ENCODE peak calls at places on chromosomes 16 and 17, in ten cellular contexts. R is A549, M is body of pancreas, K is IMR-90, B is suprapubic skin, O is ovary, Y is heart left ventricle, I is Peyer's patch, N is breast epithelium, S is vagina. L is an unnamed sample.

GRCh38 chr17:48471807-48472484 is 41.9 kb upstream of the SKAP1 start:
- DNase-seq in R (no peak), M (no peak), K (no peak), B (no peak), O (no peak), Y (no peak), I (no peak), N (no peak), S (no peak), L (no peak)

GRCh38 chr17:68592667-68593330 is 8.4 kb downstream of the FAM20A start:
- DNase-seq in R (no peak), M (no peak), K (no peak), B (no peak), O (no peak), Y (no peak), I (no peak), N (no peak), S (peak; percentile 93), L (no peak)

GRCh38 chr16:67034478-67034877 is 5.5 kb downstream of the CBFB start:
- DNase-seq in R (no peak), M (no peak), K (peak; percentile 66), B (no peak), O (no peak), Y (no peak), I (no peak), N (no peak), S (no peak), L (no peak)

GRCh38 chr16:86872833-86873232 is 294.5 kb downstream of the FOXL1 start:
- DNase-seq in R (no peak), M (no peak), K (no peak), B (no peak), O (no peak), Y (no peak), I (no peak), N (no peak), S (no peak), L (no peak)

GRCh38 chr16:89805136-89805905 is 11.1 kb downstream of the FANCA start:
- DNase-seq in R (no peak), M (no peak), K (peak; percentile 83), B (no peak), O (no peak), Y (no peak), I (no peak), N (no peak), S (no peak), L (no peak)

GRCh38 chr16:53822936-53823529 is 119.1 kb downstream of the FTO start:
- DNase-seq in R (no peak), M (no peak), K (no peak), B (no peak), O (no peak), Y (no peak), I (no peak), N (no peak), S (no peak), L (no peak)

GRCh38 chr16:81277681-81278080 is 37.1 kb upstream of the GAN start:
- DNase-seq in R (no peak), M (no peak), K (no peak), B (no peak), O (no peak), Y (no peak), I (no peak), N (peak; percentile 60), S (no peak), L (no peak)

GRCh38 chr17:70307430-70307829 is 138.1 kb downstream of the KCNJ2 start:
- DNase-seq in R (no peak), M (no peak), K (peak; percentile 77), B (no peak), O (no peak), Y (peak; percentile 16), I (no peak), N (no peak), S (no peak), L (no peak)

GRCh38 chr16:1913327-1914083 is 4.7 kb downstream of the HS3ST6 start:
- DNase-seq in R (no peak), M (peak; percentile 83), K (no peak), B (no peak), O (no peak), Y (no peak), I (peak; percentile 87), N (no peak), S (no peak), L (peak; percentile 39)

GRCh38 chr16:9123871-9124270 is 32.4 kb downstream of the HAPSTR1 start:
- DNase-seq in R (peak; percentile 86), M (peak; percentile 64), K (no peak), B (peak; percentile 74), O (no peak), Y (peak; percentile 33), I (peak; percentile 91), N (peak; percentile 75), S (no peak), L (peak; percentile 89)

GRCh38 chr17:83076930-83077329 is 2.5 kb upstream of the METRNL start:
- DNase-seq in R (no peak), M (peak; percentile 64), K (no peak), B (no peak), O (no peak), Y (no peak), I (peak; percentile 69), N (no peak), S (no peak), L (no peak)

GRCh38 chr17:64202683-64203430 is 60.2 kb downstream of the TEX2 start:
- DNase-seq in R (no peak), M (no peak), K (peak; percentile 82), B (no peak), O (no peak), Y (no peak), I (no peak), N (no peak), S (no peak), L (no peak)

GRCh38 chr16:56298948-56299602 is 107.8 kb downstream of the GNAO1 start:
- DNase-seq in R (no peak), M (no peak), K (no peak), B (no peak), O (no peak), Y (peak; percentile 33), I (no peak), N (no peak), S (no peak), L (peak; percentile 61)

GRCh38 chr16:5215911-5216310 is 118.3 kb upstream of the EEF2KMT start:
- DNase-seq in R (no peak), M (no peak), K (no peak), B (no peak), O (no peak), Y (no peak), I (no peak), N (no peak), S (no peak), L (no peak)

GRCh38 chr17:3810019-3810418 is 9.0 kb upstream of the ITGAE start:
- DNase-seq in R (no peak), M (no peak), K (no peak), B (no peak), O (no peak), Y (no peak), I (no peak), N (no peak), S (no peak), L (no peak)

GRCh38 chr17:16453493-16453851 is 38.1 kb downstream of the TRPV2 start:
- DNase-seq in R (no peak), M (no peak), K (no peak), B (no peak), O (no peak), Y (no peak), I (no peak), N (no peak), S (no peak), L (no peak)
- TF ChIP-seq CTCF in R (no peak), M (no peak), K (no peak), B (no peak), O (no peak), Y (no peak), I (no peak), N (no peak), S (no peak), L (no peak)

DNA sequence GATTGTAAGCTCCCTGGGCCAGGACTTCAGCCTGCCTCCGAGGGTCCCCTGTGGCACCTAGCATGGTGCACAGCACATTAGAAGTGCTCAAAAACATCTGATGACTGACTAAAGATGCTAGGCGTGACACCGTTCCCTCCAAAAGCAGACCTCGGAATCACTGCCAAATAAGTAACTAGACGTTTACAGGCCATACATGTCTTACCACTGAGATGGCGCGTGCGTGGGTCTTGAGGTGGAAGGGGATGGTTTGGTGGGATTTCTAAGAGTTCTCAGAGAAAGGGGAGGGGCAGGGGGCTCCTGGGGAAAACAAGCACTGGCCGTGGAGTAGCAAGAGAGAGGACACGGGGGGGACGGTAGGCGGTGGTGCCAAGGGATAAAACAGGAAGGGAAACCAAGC is 12.4 kb downstream of the MPO start:
- DNase-seq in R (no peak), M (no peak), K (no peak), B (no peak), O (no peak), Y (no peak), I (no peak), N (no peak), S (peak; percentile 91), L (peak; percentile 53)
- TF ChIP-seq POLR2A in R (no peak), M (no peak), K (no peak), B (no peak), O (no peak), Y (no peak), I (no peak), N (no peak), S (no peak), L (no peak)

DNA sequence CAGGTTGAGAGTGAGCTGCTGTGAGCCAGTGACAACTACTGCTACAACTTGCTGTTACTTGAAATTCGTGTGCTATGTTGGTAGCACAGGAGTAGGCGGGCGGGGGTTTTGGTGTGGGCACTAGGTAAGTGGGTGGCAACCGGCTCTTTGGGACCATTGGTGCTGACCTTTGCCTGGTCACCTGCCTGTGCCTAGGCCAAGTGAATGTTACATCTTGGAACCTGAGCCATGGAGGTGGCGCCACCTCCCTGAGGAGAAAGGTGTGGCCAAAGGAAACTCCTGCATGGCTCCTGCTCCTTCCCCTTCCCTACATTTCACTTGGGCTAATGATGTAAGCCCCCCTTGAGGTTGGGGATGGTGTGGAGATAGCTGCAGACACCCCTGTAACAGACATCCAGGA is 25.4 kb upstream of the ARHGAP23 start:
- DNase-seq in R (no peak), M (no peak), K (no peak), B (peak; percentile 46), O (no peak), Y (no peak), I (no peak), N (no peak), S (no peak), L (no peak)
- TF ChIP-seq CTCF in R (no peak), M (no peak), K (no peak), B (no peak), O (no peak), Y (no peak), I (no peak), N (no peak), S (no peak), L (no peak)

GRCh38 chr17:41837761-41838538 is at the start of gene KLHL10:
- DNase-seq in R (no peak), M (no peak), K (no peak), B (no peak), O (no peak), Y (no peak), I (peak; percentile 42), N (no peak), S (no peak), L (no peak)

GRCh38 chr17:41835214-41835799 is 725 bp downstream of the NT5C3B start:
- DNase-seq in R (peak; percentile 22), M (no peak), K (no peak), B (no peak), O (no peak), Y (no peak), I (no peak), N (no peak), S (no peak), L (no peak)

GRCh38 chr17:41836550-41837196 is 641 bp upstream of the NT5C3B start:
- DNase-seq in R (no peak), M (no peak), K (no peak), B (no peak), O (no peak), Y (no peak), I (peak; percentile 30), N (no peak), S (no peak), L (no peak)

GRCh38 chr17:41835800-41836549 is at the start of gene NT5C3B:
- DNase-seq in R (peak; percentile 93), M (peak; percentile 74), K (no peak), B (no peak), O (peak; percentile 69), Y (peak; percentile 54), I (peak; percentile 79), N (no peak), S (no peak), L (no peak)
- TF ChIP-seq POLR2A in R (peak; percentile 85), M (peak; percentile 39), K (no peak), B (no peak), O (peak; percentile 32), Y (no peak), I (no peak), N (no peak), S (peak; percentile 14), L (no peak)